ENCODE peak calls at places on chromosomes 7 and 10, in eight cellular contexts. N is OCI-LY7, O is RWPE1, D is adrenal gland, K is PC-9, G is lung, S is GM23248, E is AG04450. Z is an unnamed sample.

GRCh38 chr10:34789993-34790506 is 25.0 kb downstream of the PARD3 start:
- DNase-seq in N (no peak), O (no peak), D (no peak), K (no peak), G (no peak), S (peak), E (no peak), Z (no peak)

GRCh38 chr7:2203551-2204300 is 29.0 kb downstream of the MAD1L1 start:
- DNase-seq in N (peak), O (no peak), D (no peak), K (no peak), G (no peak), S (no peak), E (no peak), Z (no peak)

GRCh38 chr10:77898323-77899079 is 28.1 kb downstream of the DLG5 start:
- DNase-seq in N (no peak), O (peak), D (peak), K (no peak), G (no peak), S (no peak), E (no peak), Z (peak)

GRCh38 chr10:7792541-7792940 is 4.6 kb downstream of the ATP5F1C start:
- DNase-seq in N (no peak), O (no peak), D (no peak), K (no peak), G (no peak), S (no peak), E (no peak), Z (no peak)

GRCh38 chr7:104231054-104232046 is 23.5 kb upstream of the ORC5 start:
- DNase-seq in N (peak), O (peak), D (peak), K (peak), G (no peak), S (peak), E (peak), Z (no peak)

GRCh38 chr10:18689498-18689897 is 30.3 kb downstream of the ARL5B start:
- DNase-seq in N (no peak), O (peak), D (no peak), K (no peak), G (no peak), S (peak), E (no peak), Z (no peak)

GRCh38 chr7:101792051-101792651 is 25.3 kb upstream of the CUX1 start:
- DNase-seq in N (no peak), O (peak), D (no peak), K (peak), G (no peak), S (peak), E (no peak), Z (peak)

GRCh38 chr10:1504940-1505339 is 232.4 kb downstream of the ADARB2 start:
- DNase-seq in N (no peak), O (no peak), D (no peak), K (no peak), G (no peak), S (no peak), E (no peak), Z (no peak)

GRCh38 chr10:15719899-15720634 is at the start of gene ITGA8:
- DNase-seq in N (no peak), O (no peak), D (no peak), K (no peak), G (no peak), S (peak), E (no peak), Z (no peak)

GRCh38 chr7:101906291-101907260 is 89.2 kb downstream of the CUX1 start:
- DNase-seq in N (no peak), O (no peak), D (no peak), K (no peak), G (no peak), S (no peak), E (no peak), Z (no peak)

GRCh38 chr7:94656925-94657731 is 1.2 kb upstream of the SGCE start:
- DNase-seq in N (peak), O (no peak), D (no peak), K (no peak), G (no peak), S (peak), E (no peak), Z (no peak)

GRCh38 chr7:94657771-94658693 is 2.1 kb upstream of the SGCE start:
- DNase-seq in N (peak), O (peak), D (peak), K (peak), G (peak), S (peak), E (peak), Z (peak)

GRCh38 chr7:94655884-94656657 is at the start of gene SGCE:
- DNase-seq in N (peak), O (peak), D (peak), K (peak), G (peak), S (peak), E (peak), Z (no peak)

GRCh38 chr7:94655562-94655883 is 410 bp downstream of the SGCE start:
- DNase-seq in N (no peak), O (no peak), D (peak), K (no peak), G (no peak), S (no peak), E (no peak), Z (no peak)

DNA sequence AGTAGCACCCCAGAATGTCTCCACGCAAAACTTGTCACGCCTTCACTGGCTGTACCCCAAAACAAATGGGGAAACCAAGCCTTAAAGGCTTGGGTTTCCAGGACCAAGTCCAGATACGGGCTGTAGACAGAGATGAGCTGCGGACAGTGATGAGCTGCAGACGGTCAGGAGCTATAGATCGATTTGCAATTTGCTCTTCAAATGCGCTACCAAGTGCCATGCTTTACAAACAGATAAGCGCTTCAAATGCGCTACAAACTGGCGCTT is 658 bp upstream of the SGCE start:
- DNase-seq in N (no peak), O (no peak), D (no peak), K (no peak), G (no peak), S (no peak), E (no peak), Z (no peak)
- H3K27ac ChIP-seq in N (peak), O (peak), D (peak), K (no peak), G (no peak), S (no peak), E (no peak), Z (no peak)

DNA sequence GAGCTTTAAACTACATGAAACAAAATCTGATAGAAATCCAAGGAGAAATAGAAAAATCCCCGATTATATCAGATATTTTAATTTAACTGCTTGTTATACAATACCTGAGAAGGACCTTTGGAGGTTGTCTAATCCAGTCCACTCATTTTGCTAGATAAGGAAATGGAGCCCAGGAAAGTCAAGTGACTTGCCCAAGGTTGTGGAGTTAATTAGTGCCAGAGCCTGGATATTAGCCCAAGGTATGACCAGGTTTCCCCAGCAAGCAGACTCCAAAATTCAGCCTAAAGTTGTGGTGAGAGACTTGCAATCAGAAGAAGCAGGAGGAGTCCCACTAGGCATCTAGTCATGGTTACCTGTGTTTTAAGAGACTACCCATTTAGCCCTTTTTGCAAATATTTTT is 11.7 kb upstream of the EEPD1 start:
- DNase-seq in N (no peak), O (no peak), D (no peak), K (no peak), G (no peak), S (no peak), E (no peak), Z (no peak)
- H3K27ac ChIP-seq in N (no peak), O (no peak), D (no peak), K (no peak), G (no peak), S (no peak), E (no peak), Z (no peak)

DNA sequence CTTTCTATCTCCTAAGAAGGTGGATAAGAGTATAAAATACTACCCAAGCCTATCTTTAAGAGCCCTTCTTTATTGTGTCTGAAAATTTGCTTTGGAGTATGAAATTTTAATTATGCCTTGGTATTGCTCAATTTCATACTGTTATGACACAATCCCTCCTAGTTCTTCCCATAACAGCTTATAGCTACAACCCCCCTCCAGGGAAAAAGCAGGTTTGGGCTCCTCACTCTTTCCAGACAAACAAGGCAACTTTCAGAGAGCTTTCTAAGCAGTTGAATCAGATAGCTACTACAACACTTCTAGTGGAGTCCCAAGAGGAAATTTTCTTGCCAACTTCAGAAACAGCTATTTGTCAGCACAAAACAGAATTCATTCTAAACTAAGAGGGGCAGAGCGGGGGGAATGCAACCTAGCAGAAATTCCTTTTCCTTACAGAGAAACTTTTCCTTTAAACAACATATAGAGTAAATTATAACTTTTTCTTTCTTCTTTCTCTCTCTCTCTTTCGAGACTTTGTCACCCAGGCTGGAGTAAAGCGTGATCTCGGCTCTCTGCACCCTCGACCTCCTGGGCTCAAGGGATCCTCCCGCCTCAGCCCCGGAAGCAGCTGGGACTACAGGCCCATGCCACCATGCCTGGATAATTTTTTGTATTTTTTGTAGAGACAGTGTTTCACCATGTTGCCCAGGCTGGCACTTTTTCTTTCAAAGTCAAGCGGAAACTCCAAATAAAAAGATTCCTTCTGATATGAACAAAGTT is 26.0 kb upstream of the JMJD1C start:
- DNase-seq in N (no peak), O (peak), D (peak), K (peak), G (peak), S (peak), E (no peak), Z (peak)
- H3K27ac ChIP-seq in N (no peak), O (peak), D (peak), K (peak), G (no peak), S (peak), E (peak), Z (peak)

DNA sequence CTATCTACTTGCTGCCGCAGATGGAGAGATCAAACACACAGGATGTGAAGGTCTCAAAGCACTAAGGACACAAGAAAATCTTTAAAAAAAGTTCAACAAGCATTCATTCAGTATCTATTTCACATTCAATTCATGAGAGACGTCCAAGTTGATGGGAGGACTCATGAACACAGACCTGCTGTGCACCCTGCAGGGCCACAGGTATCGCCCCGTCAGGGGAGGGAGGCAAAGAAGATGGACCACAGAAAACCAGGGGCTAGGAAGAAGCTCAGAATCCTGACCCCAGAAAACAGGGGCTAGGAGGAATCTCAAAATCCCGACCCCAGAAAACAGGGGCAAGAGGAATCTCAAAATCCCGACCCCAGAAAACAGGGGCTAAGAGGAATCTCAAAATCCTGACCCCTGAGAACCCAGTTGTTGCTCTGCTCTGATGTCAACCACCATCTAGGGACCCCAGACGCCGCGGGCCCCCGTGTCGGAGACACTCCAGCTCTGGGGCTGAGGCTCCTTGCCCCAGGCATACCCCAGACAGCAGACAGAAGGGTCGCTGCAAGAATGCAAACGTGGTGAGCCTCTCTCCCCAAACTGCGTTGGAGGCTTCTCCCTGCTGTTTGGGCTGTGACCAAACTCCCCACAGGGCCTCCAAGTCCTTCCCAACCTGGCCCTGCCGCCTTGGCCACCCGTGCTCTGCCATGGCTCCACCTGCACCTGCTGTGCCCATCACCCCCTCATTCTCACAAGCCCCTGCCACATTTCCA is 197.6 kb downstream of the DIP2C start:
- DNase-seq in N (no peak), O (no peak), D (no peak), K (no peak), G (no peak), S (no peak), E (no peak), Z (no peak)
- H3K27ac ChIP-seq in N (no peak), O (no peak), D (peak), K (no peak), G (no peak), S (peak), E (no peak), Z (no peak)

DNA sequence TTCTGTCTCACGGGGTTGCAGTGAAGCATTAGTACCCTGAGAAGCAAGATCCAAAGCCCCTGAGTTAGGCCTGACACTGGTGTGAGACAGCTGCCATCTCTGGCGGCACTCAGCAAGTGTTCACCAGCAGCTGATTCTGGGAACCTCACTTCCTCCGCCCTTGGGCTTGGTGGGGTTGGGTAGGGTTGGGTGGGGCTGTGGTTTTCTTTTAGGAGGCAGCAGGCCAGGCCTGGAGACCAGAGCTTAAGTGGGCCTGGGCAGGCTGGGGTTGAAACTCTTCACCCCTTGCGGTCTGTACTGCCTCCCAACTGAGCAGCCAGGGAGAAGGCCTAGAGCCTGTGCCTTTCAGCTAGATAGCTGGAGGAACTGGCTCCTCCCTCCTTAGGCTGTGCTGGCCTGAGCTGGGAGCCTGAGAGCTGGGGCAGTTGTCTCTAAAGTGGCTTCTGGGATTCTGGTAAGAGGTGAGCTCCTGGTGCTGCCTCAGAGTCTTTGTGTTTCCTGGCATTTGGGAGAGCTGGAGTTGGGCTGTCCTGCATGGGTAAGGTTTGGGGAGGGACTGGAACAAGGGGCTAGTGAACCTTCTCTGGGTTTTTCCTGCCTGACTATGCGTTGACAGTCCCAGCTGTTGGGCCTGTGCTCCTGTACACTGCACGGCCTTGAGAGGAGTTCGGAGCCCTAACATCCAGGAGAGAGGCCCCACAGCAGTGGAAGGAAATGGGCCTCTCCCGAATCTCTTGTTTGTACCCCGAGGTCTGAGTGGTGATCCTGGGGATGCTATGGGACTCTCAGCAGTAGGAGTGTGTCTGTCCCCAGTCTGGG is 5.1 kb downstream of the TSPAN14 start:
- DNase-seq in N (peak), O (peak), D (peak), K (peak), G (peak), S (peak), E (no peak), Z (no peak)
- H3K27ac ChIP-seq in N (peak), O (peak), D (peak), K (peak), G (peak), S (peak), E (peak), Z (peak)

DNA sequence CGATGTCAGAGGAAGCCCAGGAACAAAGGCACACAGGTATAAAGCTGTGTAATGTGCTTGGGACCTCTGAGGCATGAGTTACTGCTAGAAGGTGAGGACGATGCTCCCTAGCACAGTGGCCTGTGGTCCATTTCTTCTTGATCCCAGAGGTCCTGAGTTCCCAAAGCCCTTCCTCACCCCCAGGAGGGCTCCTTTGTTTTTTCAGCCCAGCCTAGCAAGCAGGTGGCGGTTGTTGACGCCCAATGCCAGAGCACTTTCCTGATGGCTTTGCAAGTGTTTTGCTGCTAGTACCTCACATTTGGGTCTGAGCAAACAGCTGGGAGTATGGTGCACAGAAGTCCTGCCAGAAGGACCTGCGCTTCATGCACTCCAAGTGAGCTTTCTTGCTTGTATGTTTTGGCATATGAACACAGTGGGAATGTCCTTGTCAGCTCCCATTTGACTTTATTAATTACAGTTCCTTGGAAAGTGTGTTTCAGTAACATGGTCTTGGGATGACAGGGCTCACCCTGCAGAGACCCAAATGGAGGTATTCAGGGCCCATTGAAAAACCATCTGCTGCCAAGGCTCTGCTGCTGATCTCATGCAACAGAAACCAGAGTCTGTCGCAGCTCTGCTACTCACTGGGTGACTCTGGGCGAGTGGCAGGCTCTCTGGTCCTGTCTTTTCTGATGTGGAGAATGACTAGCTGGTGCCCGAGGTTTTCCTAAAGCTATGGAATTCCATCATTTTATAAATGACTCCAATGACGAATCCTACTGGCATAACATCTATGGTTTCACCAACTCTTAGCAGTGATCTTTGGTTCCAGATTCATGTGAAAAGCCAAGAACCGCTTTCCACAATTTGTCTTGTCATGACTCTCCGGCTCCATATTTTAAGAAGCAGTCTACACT is 134.9 kb downstream of the ARID5B start:
- DNase-seq in N (no peak), O (no peak), D (no peak), K (no peak), G (no peak), S (no peak), E (no peak), Z (no peak)
- H3K27ac ChIP-seq in N (peak), O (peak), D (peak), K (peak), G (no peak), S (peak), E (peak), Z (peak)

GRCh38 chr7:35695987-35696386 is 1.1 kb upstream of the HERPUD2 start:
- DNase-seq in N (no peak), O (no peak), D (no peak), K (no peak), G (no peak), S (no peak), E (no peak), Z (no peak)
- H3K27ac ChIP-seq in N (no peak), O (no peak), D (no peak), K (no peak), G (no peak), S (no peak), E (no peak), Z (peak)

GRCh38 chr10:94403823-94404228 is 1.5 kb downstream of the TBC1D12 start:
- DNase-seq in N (no peak), O (no peak), D (no peak), K (no peak), G (no peak), S (peak), E (no peak), Z (no peak)
- H3K27ac ChIP-seq in N (peak), O (peak), D (peak), K (peak), G (peak), S (peak), E (peak), Z (peak)

GRCh38 chr10:13105184-13105583 is 5.2 kb downstream of the OPTN start:
- DNase-seq in N (no peak), O (no peak), D (no peak), K (no peak), G (no peak), S (peak), E (no peak), Z (no peak)
- H3K27ac ChIP-seq in N (no peak), O (peak), D (peak), K (no peak), G (no peak), S (no peak), E (no peak), Z (no peak)

GRCh38 chr7:65967361-65968155 is 14.5 kb downstream of the GUSB start:
- DNase-seq in N (no peak), O (no peak), D (no peak), K (no peak), G (no peak), S (no peak), E (no peak), Z (no peak)
- H3K27ac ChIP-seq in N (no peak), O (peak), D (no peak), K (no peak), G (no peak), S (no peak), E (no peak), Z (no peak)

Z was measured in epithelial cell of prostate.